ENCODE peak calls at places on chromosomes 11 and 22, in five cellular contexts. One of them, this sample, is unnamed.

GRCh38 chr22:37249946-37250345 is 5.9 kb upstream of the RAC2 start:
- DNase-seq in HS-5: no peak
- DNase-seq in activated CD8-positive, alpha-beta T cell treated with anti-CD3 and anti-CD28 coated beads, Interleukin-2, amount 10 ng/mL, durations not matched to agents 7 days and 5 days: no peak
- DNase-seq in GM12891: no peak
- DNase-seq in OCI-M1: no peak
- DNase-seq in this sample: peak; percentile 41

GRCh38 chr11:72758690-72759389 is 6.6 kb upstream of the ARAP1 start:
- DNase-seq in HS-5: no peak
- DNase-seq in activated CD8-positive, alpha-beta T cell treated with anti-CD3 and anti-CD28 coated beads, Interleukin-2, amount 10 ng/mL, durations not matched to agents 7 days and 5 days: no peak
- DNase-seq in GM12891: no peak
- DNase-seq in OCI-M1: peak; percentile 100
- DNase-seq in this sample: no peak

GRCh38 chr11:111796696-111797095 is 30.5 kb upstream of the PPP2R1B start:
- DNase-seq in HS-5: no peak
- DNase-seq in activated CD8-positive, alpha-beta T cell treated with anti-CD3 and anti-CD28 coated beads, Interleukin-2, amount 10 ng/mL, durations not matched to agents 7 days and 5 days: no peak
- DNase-seq in GM12891: no peak
- DNase-seq in OCI-M1: no peak
- DNase-seq in this sample: no peak

GRCh38 chr11:11351042-11351586 is 1.9 kb downstream of the CSNK2A3 start:
- DNase-seq in HS-5: no peak
- DNase-seq in activated CD8-positive, alpha-beta T cell treated with anti-CD3 and anti-CD28 coated beads, Interleukin-2, amount 10 ng/mL, durations not matched to agents 7 days and 5 days: no peak
- DNase-seq in GM12891: no peak
- DNase-seq in OCI-M1: no peak
- DNase-seq in this sample: no peak

GRCh38 chr11:130722401-130722800 is 193.9 kb downstream of the SNX19 start:
- DNase-seq in HS-5: no peak
- DNase-seq in activated CD8-positive, alpha-beta T cell treated with anti-CD3 and anti-CD28 coated beads, Interleukin-2, amount 10 ng/mL, durations not matched to agents 7 days and 5 days: no peak
- DNase-seq in GM12891: no peak
- DNase-seq in OCI-M1: no peak
- DNase-seq in this sample: no peak

GRCh38 chr22:37462983-37463382 is 23.2 kb downstream of the MFNG start:
- DNase-seq in HS-5: no peak
- DNase-seq in activated CD8-positive, alpha-beta T cell treated with anti-CD3 and anti-CD28 coated beads, Interleukin-2, amount 10 ng/mL, durations not matched to agents 7 days and 5 days: peak; percentile 49
- DNase-seq in GM12891: no peak
- DNase-seq in OCI-M1: peak; percentile 41
- DNase-seq in this sample: no peak

GRCh38 chr11:118605116-118605867 is 2.1 kb upstream of the PHLDB1 start:
- DNase-seq in HS-5: no peak
- DNase-seq in activated CD8-positive, alpha-beta T cell treated with anti-CD3 and anti-CD28 coated beads, Interleukin-2, amount 10 ng/mL, durations not matched to agents 7 days and 5 days: no peak
- DNase-seq in GM12891: no peak
- DNase-seq in OCI-M1: peak; percentile 51
- DNase-seq in this sample: peak; percentile 41

GRCh38 chr11:77094841-77095365 is 7.7 kb upstream of the OMP start:
- DNase-seq in HS-5: no peak
- DNase-seq in activated CD8-positive, alpha-beta T cell treated with anti-CD3 and anti-CD28 coated beads, Interleukin-2, amount 10 ng/mL, durations not matched to agents 7 days and 5 days: no peak
- DNase-seq in GM12891: no peak
- DNase-seq in OCI-M1: no peak
- DNase-seq in this sample: no peak

GRCh38 chr22:43109921-43110443 is 568 bp upstream of the BIK start:
- DNase-seq in HS-5: no peak
- DNase-seq in activated CD8-positive, alpha-beta T cell treated with anti-CD3 and anti-CD28 coated beads, Interleukin-2, amount 10 ng/mL, durations not matched to agents 7 days and 5 days: no peak
- DNase-seq in GM12891: no peak
- DNase-seq in OCI-M1: no peak
- DNase-seq in this sample: no peak

GRCh38 chr11:126024143-126024542 is 38.5 kb downstream of the CDON start:
- DNase-seq in HS-5: no peak
- DNase-seq in activated CD8-positive, alpha-beta T cell treated with anti-CD3 and anti-CD28 coated beads, Interleukin-2, amount 10 ng/mL, durations not matched to agents 7 days and 5 days: no peak
- DNase-seq in GM12891: no peak
- DNase-seq in OCI-M1: no peak
- DNase-seq in this sample: no peak

GRCh38 chr11:64251986-64252837 is 882 bp downstream of the PLCB3 start:
- DNase-seq in HS-5: no peak
- DNase-seq in activated CD8-positive, alpha-beta T cell treated with anti-CD3 and anti-CD28 coated beads, Interleukin-2, amount 10 ng/mL, durations not matched to agents 7 days and 5 days: peak; percentile 42
- DNase-seq in GM12891: no peak
- DNase-seq in OCI-M1: peak; percentile 42
- DNase-seq in this sample: no peak

GRCh38 chr22:27501191-27501936 is 300.2 kb downstream of the MN1 start:
- DNase-seq in HS-5: no peak
- DNase-seq in activated CD8-positive, alpha-beta T cell treated with anti-CD3 and anti-CD28 coated beads, Interleukin-2, amount 10 ng/mL, durations not matched to agents 7 days and 5 days: no peak
- DNase-seq in GM12891: no peak
- DNase-seq in OCI-M1: no peak
- DNase-seq in this sample: no peak

GRCh38 chr22:31607696-31608095 is 54.3 kb downstream of the PISD start:
- DNase-seq in HS-5: no peak
- DNase-seq in activated CD8-positive, alpha-beta T cell treated with anti-CD3 and anti-CD28 coated beads, Interleukin-2, amount 10 ng/mL, durations not matched to agents 7 days and 5 days: no peak
- DNase-seq in GM12891: no peak
- DNase-seq in OCI-M1: no peak
- DNase-seq in this sample: no peak

GRCh38 chr22:31610611-31611010 is 51.4 kb downstream of the PISD start:
- DNase-seq in HS-5: no peak
- DNase-seq in activated CD8-positive, alpha-beta T cell treated with anti-CD3 and anti-CD28 coated beads, Interleukin-2, amount 10 ng/mL, durations not matched to agents 7 days and 5 days: no peak
- DNase-seq in GM12891: no peak
- DNase-seq in OCI-M1: no peak
- DNase-seq in this sample: no peak

GRCh38 chr22:27795053-27795452 is 6.5 kb downstream of the MN1 start:
- DNase-seq in HS-5: no peak
- DNase-seq in activated CD8-positive, alpha-beta T cell treated with anti-CD3 and anti-CD28 coated beads, Interleukin-2, amount 10 ng/mL, durations not matched to agents 7 days and 5 days: no peak
- DNase-seq in GM12891: no peak
- DNase-seq in OCI-M1: no peak
- DNase-seq in this sample: no peak

GRCh38 chr22:21828268-21828638 is 39.2 kb downstream of the MAPK1 start:
- DNase-seq in HS-5: no peak
- DNase-seq in activated CD8-positive, alpha-beta T cell treated with anti-CD3 and anti-CD28 coated beads, Interleukin-2, amount 10 ng/mL, durations not matched to agents 7 days and 5 days: no peak
- DNase-seq in GM12891: no peak
- DNase-seq in OCI-M1: no peak
- DNase-seq in this sample: no peak

GRCh38 chr22:20748820-20749428 is 25.0 kb upstream of the SERPIND1 start:
- DNase-seq in HS-5: no peak
- DNase-seq in activated CD8-positive, alpha-beta T cell treated with anti-CD3 and anti-CD28 coated beads, Interleukin-2, amount 10 ng/mL, durations not matched to agents 7 days and 5 days: no peak
- DNase-seq in GM12891: peak; percentile 52
- DNase-seq in OCI-M1: no peak
- DNase-seq in this sample: no peak

GRCh38 chr11:59216654-59217640 is 4.2 kb upstream of the MPEG1 start:
- DNase-seq in HS-5: peak; percentile 74
- DNase-seq in activated CD8-positive, alpha-beta T cell treated with anti-CD3 and anti-CD28 coated beads, Interleukin-2, amount 10 ng/mL, durations not matched to agents 7 days and 5 days: no peak
- DNase-seq in GM12891: no peak
- DNase-seq in OCI-M1: peak; percentile 71
- DNase-seq in this sample: no peak

GRCh38 chr22:17562906-17563870 is at the start of gene SLC25A18:
- DNase-seq in HS-5: no peak
- DNase-seq in activated CD8-positive, alpha-beta T cell treated with anti-CD3 and anti-CD28 coated beads, Interleukin-2, amount 10 ng/mL, durations not matched to agents 7 days and 5 days: no peak
- DNase-seq in GM12891: no peak
- DNase-seq in OCI-M1: peak; percentile 54
- DNase-seq in this sample: no peak

GRCh38 chr11:62137276-62137861 is 13.6 kb downstream of the INCENP start:
- DNase-seq in HS-5: no peak
- DNase-seq in activated CD8-positive, alpha-beta T cell treated with anti-CD3 and anti-CD28 coated beads, Interleukin-2, amount 10 ng/mL, durations not matched to agents 7 days and 5 days: no peak
- DNase-seq in GM12891: no peak
- DNase-seq in OCI-M1: no peak
- DNase-seq in this sample: peak; percentile 30

GRCh38 chr11:44470849-44471248 is 94.6 kb upstream of the CD82 start:
- DNase-seq in HS-5: no peak
- DNase-seq in activated CD8-positive, alpha-beta T cell treated with anti-CD3 and anti-CD28 coated beads, Interleukin-2, amount 10 ng/mL, durations not matched to agents 7 days and 5 days: no peak
- DNase-seq in GM12891: no peak
- DNase-seq in OCI-M1: no peak
- DNase-seq in this sample: no peak

This sample was measured in activated CD8-positive, alpha-beta memory T cell treated with anti-CD3 and anti-CD28 coated beads, Interleukin-2, amount 50 U/mL, for 48 hours.